ENCODE peak calls at places on chromosomes 5 and 9, in five cellular contexts. G is kidney, T is ascending aorta, D is Karpas-422, Q is K562. P is an unnamed sample.

GRCh38 chr5:83011990-83012389 is 65.2 kb downstream of the TMEM167A start:
- DNase-seq in G (no peak), D (peak; percentile 65), T (no peak), Q (no peak), P (no peak)

GRCh38 chr9:117825609-117826347 is 121.6 kb downstream of the TLR4 start:
- DNase-seq in Q (no peak), D (no peak), G (no peak), T (no peak), P (peak; percentile 76)

GRCh38 chr9:96777539-96777864 is 385 bp downstream of the ZNF510 start:
- DNase-seq in D (no peak), Q (no peak), G (no peak), T (no peak), P (peak; percentile 18)

GRCh38 chr9:99816392-99816791 is 5.3 kb upstream of the NR4A3 start:
- DNase-seq in T (no peak), Q (no peak), G (no peak), D (no peak), P (no peak)

GRCh38 chr9:116274293-116274692 is 120.7 kb downstream of the PAPPA start:
- DNase-seq in T (no peak), D (peak; percentile 11), Q (no peak), G (no peak), P (no peak)

GRCh38 chr5:145473032-145473642 is 362.0 kb downstream of the PRELID2 start:
- DNase-seq in G (no peak), D (no peak), Q (no peak), T (no peak), P (no peak)

GRCh38 chr5:152990771-152991170 is 499.7 kb upstream of the GRIA1 start:
- DNase-seq in G (no peak), D (no peak), T (no peak), Q (no peak), P (no peak)

GRCh38 chr5:27276119-27276518 is 237.7 kb upstream of the CDH9 start:
- DNase-seq in Q (no peak), T (no peak), G (no peak), D (no peak), P (no peak)

GRCh38 chr9:7097785-7098420 is 340.1 kb downstream of the KDM4C start:
- DNase-seq in T (no peak), Q (no peak), D (no peak), G (no peak), P (no peak)

GRCh38 chr5:111830333-111830732 is 73.3 kb upstream of the NREP start:
- DNase-seq in G (no peak), T (no peak), D (no peak), Q (no peak), P (no peak)

GRCh38 chr5:133807348-133807747 is 161.1 kb downstream of the C5orf15 start:
- DNase-seq in T (no peak), Q (no peak), D (no peak), G (no peak), P (no peak)

GRCh38 chr5:133245191-133246052 is 193.6 kb downstream of the HSPA4 start:
- DNase-seq in Q (peak; percentile 69), D (no peak), G (no peak), T (no peak), P (no peak)

GRCh38 chr9:98080346-98080745 is 23.8 kb downstream of the NANS start:
- DNase-seq in G (no peak), D (no peak), T (no peak), Q (no peak), P (no peak)

GRCh38 chr5:141529002-141529401 is 40.1 kb downstream of the PCDHGC5 start:
- DNase-seq in G (no peak), T (no peak), Q (no peak), D (peak; percentile 67), P (no peak)

GRCh38 chr5:17272111-17272510 is 54.7 kb downstream of the BASP1 start:
- DNase-seq in G (no peak), D (no peak), Q (no peak), T (no peak), P (no peak)
- H3K36me3 ChIP-seq in G (no peaks in the 10 kb centered on the region), D (no peaks in the 10 kb centered on the region), Q (no peaks in the 10 kb centered on the region), T (peaks cover 8% of the 10 kb centered on the region), P (no peaks in the 10 kb centered on the region)

GRCh38 chr9:124272118-124272517 is 14.4 kb downstream of the NEK6 start:
- DNase-seq in T (no peak), G (no peak), Q (no peak), D (no peak), P (no peak)

GRCh38 chr9:124274228-124274627 is 16.5 kb downstream of the NEK6 start:
- DNase-seq in G (no peak), T (no peak), Q (no peak), D (no peak), P (no peak)

GRCh38 chr9:124273428-124274153 is 15.8 kb downstream of the NEK6 start:
- DNase-seq in G (no peak), Q (no peak), T (no peak), D (no peak), P (no peak)

GRCh38 chr9:124271660-124272059 is 13.9 kb downstream of the NEK6 start:
- DNase-seq in G (no peak), T (no peak), D (no peak), Q (no peak), P (no peak)

GRCh38 chr9:124272979-124273378 is 15.2 kb downstream of the NEK6 start:
- DNase-seq in D (no peak), Q (no peak), T (no peak), G (no peak), P (no peak)
- H3K4me1 ChIP-seq in D (peaks cover 39% of the 10 kb centered on the region), Q (peaks cover 6% of the 10 kb centered on the region), T (peaks cover 16% of the 10 kb centered on the region), G (peaks cover 20% of the 10 kb centered on the region), P (no peaks in the 10 kb centered on the region)

GRCh38 chr5:143356855-143357254 is 46.6 kb downstream of the NR3C1 start:
- DNase-seq in G (no peak), Q (no peak), T (no peak), D (no peak), P (no peak)
- H3K36me3 ChIP-seq in G (no peaks in the 10 kb centered on the region), Q (no peaks in the 10 kb centered on the region), T (no peaks in the 10 kb centered on the region), D (peaks cover 19% of the 10 kb centered on the region), P (no peaks in the 10 kb centered on the region)

GRCh38 chr9:105257767-105258166 is 13.3 kb downstream of the SLC44A1 start:
- DNase-seq in T (no peak), Q (no peak), D (no peak), G (no peak), P (no peak)
- H3K4me1 ChIP-seq in T (no peaks in the 10 kb centered on the region), Q (no peaks in the 10 kb centered on the region), D (peaks cover 5% of the 10 kb centered on the region), G (peaks cover 12% of the 10 kb centered on the region), P (no peaks in the 10 kb centered on the region)

GRCh38 chr5:177290816-177291596 is 12.5 kb downstream of the RAB24 start:
- DNase-seq in T (no peak), D (peak; percentile 50), Q (no peak), G (no peak), P (no peak)
- H3K36me3 ChIP-seq in T (peaks cover 72% of the 10 kb centered on the region), D (peaks cover 45% of the 10 kb centered on the region), Q (peaks cover 82% of the 10 kb centered on the region), G (peaks cover 43% of the 10 kb centered on the region), P (peaks cover 78% of the 10 kb centered on the region)

GRCh38 chr5:139650689-139651501 is 2.7 kb downstream of the CXXC5 start:
- DNase-seq in G (peak; percentile 90), Q (peak; percentile 87), T (no peak), D (no peak), P (no peak)

GRCh38 chr5:139653616-139654015 is 5.5 kb downstream of the CXXC5 start:
- DNase-seq in G (peak; percentile 56), D (no peak), Q (no peak), T (no peak), P (no peak)

GRCh38 chr5:139652788-139653241 is 4.7 kb downstream of the CXXC5 start:
- DNase-seq in T (no peak), G (no peak), D (no peak), Q (no peak), P (no peak)

GRCh38 chr5:139651502-139651862 is 3.3 kb downstream of the CXXC5 start:
- DNase-seq in T (peak; percentile 8), G (no peak), Q (no peak), D (no peak), P (no peak)

DNA sequence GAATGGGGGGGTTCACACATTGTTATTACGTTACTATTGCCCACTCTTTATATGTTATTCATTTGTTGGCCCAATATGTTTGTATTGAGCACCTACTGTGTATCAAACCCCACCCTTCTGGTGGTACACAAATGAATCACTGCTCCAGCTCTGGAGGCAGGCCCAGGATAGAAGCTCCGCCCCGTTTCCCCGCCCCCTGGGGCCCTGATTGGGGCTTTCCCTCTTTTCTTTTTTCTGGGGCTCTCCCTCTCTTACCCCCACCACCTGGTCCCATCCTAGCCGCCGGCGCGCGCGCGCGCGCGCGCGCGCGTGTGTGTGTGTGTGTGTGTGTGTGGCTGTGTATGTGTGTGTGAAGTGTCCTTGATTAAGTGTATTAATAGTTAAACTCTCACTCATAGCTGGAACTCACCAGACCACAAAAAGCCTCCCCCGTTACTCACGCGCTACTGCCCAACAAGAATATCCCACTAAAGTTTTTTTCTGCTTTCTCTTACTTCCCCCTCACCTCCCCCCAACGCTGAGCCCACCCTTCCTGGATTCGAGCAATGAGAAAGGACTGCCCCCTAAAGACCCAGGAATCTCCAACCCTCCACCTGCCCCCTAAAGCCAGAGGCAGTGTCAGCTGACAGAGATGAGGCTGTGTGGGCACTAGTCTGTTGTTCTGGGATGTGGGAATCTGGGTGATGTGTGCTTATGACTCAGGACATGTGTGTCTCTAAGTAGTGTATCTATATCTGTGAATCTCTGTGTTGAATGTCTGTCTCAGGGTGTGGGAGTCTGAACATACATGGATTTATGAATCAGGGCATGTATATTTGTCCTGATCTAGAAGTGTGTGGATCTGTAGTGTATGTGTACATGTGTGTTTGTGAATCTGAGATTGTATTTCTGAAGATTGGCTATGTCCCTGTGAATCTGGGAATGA is 4.0 kb downstream of the CXXC5 start:
- DNase-seq in T (peak; percentile 63), D (peak; percentile 69), G (peak; percentile 93), Q (peak; percentile 86), P (no peak)
- H3K4me1 ChIP-seq in T (peaks cover 34% of the 10 kb centered on the region), D (peaks cover 44% of the 10 kb centered on the region), G (peaks cover 53% of the 10 kb centered on the region), Q (peaks cover 58% of the 10 kb centered on the region), P (peaks cover 19% of the 10 kb centered on the region)

GRCh38 chr9:113390192-113390960 is 10.7 kb downstream of the ALAD start:
- DNase-seq in D (no peak), Q (no peak), G (no peak), T (no peak), P (no peak)

GRCh38 chr9:113386571-113387393 is 10.0 kb upstream of the HDHD3 start:
- DNase-seq in D (no peak), Q (no peak), T (no peak), G (no peak), P (no peak)

GRCh38 chr9:113388833-113389232 is 12.0 kb upstream of the HDHD3 start:
- DNase-seq in D (no peak), Q (no peak), T (no peak), G (no peak), P (no peak)

GRCh38 chr9:113389451-113389850 is 11.6 kb downstream of the ALAD start:
- DNase-seq in G (no peak), T (no peak), Q (no peak), D (no peak), P (no peak)

GRCh38 chr9:113387560-113388230 is 10.9 kb upstream of the HDHD3 start:
- DNase-seq in T (no peak), G (no peak), Q (no peak), D (no peak), P (no peak)
- H3K36me3 ChIP-seq in T (peaks cover 44% of the 10 kb centered on the region), G (peaks cover 13% of the 10 kb centered on the region), Q (peaks cover 36% of the 10 kb centered on the region), D (peaks cover 6% of the 10 kb centered on the region), P (peaks cover 25% of the 10 kb centered on the region)

GRCh38 chr9:95055337-95055850 is 262.1 kb downstream of the FANCC start:
- DNase-seq in D (no peak), Q (no peak), G (no peak), T (no peak), P (no peak)
- H3K4me1 ChIP-seq in D (no peaks in the 10 kb centered on the region), Q (no peaks in the 10 kb centered on the region), G (peaks cover 25% of the 10 kb centered on the region), T (peaks cover 4% of the 10 kb centered on the region), P (no peaks in the 10 kb centered on the region)